ENCODE peak calls at places on chromosomes 2 and 18, in seven cellular contexts. G is HCT116, W is sigmoid colon, B is breast epithelium, V is fibroblast of lung, J is neural progenitor cell, N is A549. P is an unnamed sample. For H3K4me1, the result is how much of the 10 kb centered on the place peaks cover.

GRCh38 chr2:11160731-11161455 is 5.6 kb downstream of the SLC66A3 start:
- DNase-seq in W (peak), G (no peak), J (no peak), N (no peak), B (no peak), V (no peak), P (no peak)

GRCh38 chr2:53448591-53448990 is 319.0 kb upstream of the CHAC2 start:
- DNase-seq in B (no peak), N (no peak), J (no peak), W (no peak), G (no peak), V (peak), P (no peak)

GRCh38 chr18:8705941-8706544 is 687 bp downstream of the MTCL1 start:
- DNase-seq in V (no peak), J (peak), W (peak), G (no peak), N (no peak), B (no peak), P (no peak)

GRCh38 chr18:26618130-26618529 is 69.8 kb upstream of the KCTD1 start:
- DNase-seq in V (peak), W (no peak), B (no peak), J (no peak), G (no peak), N (no peak), P (no peak)

GRCh38 chr18:35076556-35076955 is 35.3 kb downstream of the MAPRE2 start:
- DNase-seq in G (no peak), J (no peak), V (peak), N (no peak), B (no peak), W (no peak), P (no peak)

GRCh38 chr2:10614940-10615339 is 74.8 kb downstream of the NOL10 start:
- DNase-seq in N (no peak), G (no peak), J (no peak), B (no peak), V (peak), W (no peak), P (no peak)

GRCh38 chr18:45402485-45403056 is 212.7 kb upstream of the SLC14A2 start:
- DNase-seq in N (no peak), W (no peak), V (peak), G (no peak), B (no peak), J (no peak), P (no peak)

GRCh38 chr2:166106431-166107015 is 21.3 kb downstream of the SCN1A start:
- DNase-seq in J (peak), V (no peak), N (no peak), W (no peak), G (no peak), B (no peak), P (no peak)

GRCh38 chr2:71905205-71905604 is 242.5 kb downstream of the CYP26B1 start:
- DNase-seq in V (peak), N (no peak), B (no peak), J (no peak), G (no peak), W (no peak), P (no peak)

GRCh38 chr2:237889811-237890210 is 30.4 kb downstream of the RAMP1 start:
- DNase-seq in N (no peak), J (no peak), G (no peak), B (no peak), V (no peak), W (peak), P (no peak)

GRCh38 chr2:218694405-218695145 is 16.1 kb upstream of the TTLL4 start:
- DNase-seq in W (no peak), N (no peak), V (peak), J (peak), G (no peak), B (no peak), P (no peak)

GRCh38 chr2:70904371-70905216 is 31.1 kb upstream of the ATP6V1B1 start:
- DNase-seq in J (peak), B (no peak), V (no peak), N (no peak), G (no peak), W (no peak), P (no peak)

GRCh38 chr2:37164757-37165156 is 8.0 kb upstream of the EIF2AK2 start:
- DNase-seq in N (no peak), J (no peak), W (no peak), G (no peak), V (no peak), B (no peak), P (no peak)

GRCh38 chr18:34028341-34028740 is 196.4 kb downstream of the NOL4 start:
- DNase-seq in W (no peak), J (no peak), B (no peak), V (peak), N (no peak), G (no peak), P (no peak)

GRCh38 chr2:217666338-217666737 is 336.5 kb downstream of the TNS1 start:
- DNase-seq in B (no peak), J (no peak), V (peak), N (no peak), G (no peak), W (no peak), P (no peak)

GRCh38 chr2:116680537-116680936 is 1134.0 kb upstream of the DDX18 start:
- DNase-seq in B (no peak), N (no peak), V (no peak), G (no peak), W (no peak), J (no peak), P (no peak)

GRCh38 chr2:16665746-16666452 is at the start of gene CYRIA:
- DNase-seq in B (no peak), J (peak), G (no peak), N (peak), V (peak), W (peak), P (no peak)

GRCh38 chr2:74849228-74849892 is 15.4 kb downstream of the HK2 start:
- DNase-seq in B (no peak), N (no peak), J (peak), G (no peak), W (no peak), V (peak), P (no peak)

GRCh38 chr2:128444816-128445532 is 126.3 kb upstream of the HS6ST1 start:
- DNase-seq in G (no peak), B (no peak), W (no peak), V (no peak), N (no peak), J (no peak), P (no peak)

GRCh38 chr2:105308785-105309540 is 20.6 kb downstream of the TGFBRAP1 start:
- DNase-seq in G (no peak), V (no peak), J (no peak), W (no peak), N (no peak), B (no peak), P (no peak)

GRCh38 chr2:189580662-189581353 is at the start of gene SLC40A1:
- DNase-seq in G (no peak), W (peak), B (peak), N (peak), V (peak), J (peak), P (no peak)

GRCh38 chr2:48358982-48359381 is 171.0 kb upstream of the STON1 start:
- DNase-seq in J (no peak), V (no peak), G (no peak), W (no peak), N (no peak), B (no peak), P (no peak)

GRCh38 chr2:48362515-48362914 is 167.4 kb upstream of the STON1 start:
- DNase-seq in J (no peak), W (no peak), N (no peak), G (no peak), B (no peak), V (no peak), P (no peak)

GRCh38 chr2:48357351-48357750 is 172.6 kb upstream of the STON1 start:
- DNase-seq in J (no peak), G (no peak), V (no peak), W (no peak), N (no peak), B (no peak), P (no peak)

GRCh38 chr2:48355494-48355893 is 174.5 kb upstream of the STON1 start:
- DNase-seq in N (no peak), G (no peak), B (no peak), W (no peak), V (no peak), J (no peak), P (no peak)

GRCh38 chr2:48356701-48357322 is 173.1 kb upstream of the STON1 start:
- DNase-seq in G (no peak), W (no peak), V (peak), N (no peak), B (no peak), J (no peak), P (no peak)
- H3K4me1 ChIP-seq in G (under half), W (under half), V (under half), N (under half), B (under half), J (under half), P (under half)

GRCh38 chr2:120399889-120400240 is 53.9 kb downstream of the INHBB start:
- DNase-seq in W (no peak), B (peak), V (no peak), N (no peak), J (no peak), G (no peak), P (no peak)

GRCh38 chr2:120397362-120397811 is 51.5 kb downstream of the INHBB start:
- DNase-seq in B (peak), V (peak), W (no peak), J (no peak), N (peak), G (no peak), P (no peak)

GRCh38 chr2:120398051-120398960 is 52.4 kb downstream of the INHBB start:
- DNase-seq in V (peak), W (peak), B (peak), J (no peak), N (peak), G (no peak), P (no peak)

GRCh38 chr2:120400546-120400945 is 54.6 kb downstream of the INHBB start:
- DNase-seq in W (peak), V (no peak), G (no peak), J (no peak), B (peak), N (no peak), P (no peak)

GRCh38 chr2:120398961-120399888 is 53.3 kb downstream of the INHBB start:
- DNase-seq in W (peak), G (peak), J (no peak), B (peak), N (peak), V (no peak), P (no peak)
- H3K27ac ChIP-seq in W (no peak), G (no peak), J (no peak), B (peak), N (peak), V (no peak), P (no peak)

DNA sequence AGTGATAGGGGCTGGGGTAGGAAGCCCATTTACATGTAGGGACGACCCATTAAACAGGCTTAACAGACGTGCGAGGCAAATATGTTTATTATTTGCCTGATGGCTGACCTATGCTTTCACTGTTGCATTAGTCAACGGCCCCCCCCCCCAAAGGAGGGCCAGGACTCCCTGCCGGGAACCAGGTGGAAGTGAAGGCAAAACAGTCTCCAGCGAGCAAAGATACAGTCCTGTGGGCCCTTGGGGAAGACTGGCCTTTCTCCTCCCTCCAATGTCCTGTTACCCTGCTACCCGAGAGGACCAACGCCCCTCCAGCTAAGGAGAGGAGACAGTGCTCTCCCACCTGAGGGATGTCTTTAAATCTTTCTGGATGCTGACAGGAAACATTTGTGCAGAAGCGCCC is 136.1 kb upstream of the SIX3 start:
- DNase-seq in B (no peak), N (no peak), J (peak), W (no peak), G (no peak), V (no peak), P (no peak)
- H3K4me1 ChIP-seq in B (under half), N (under half), J (half or more), W (under half), G (under half), V (under half), P (under half)

GRCh38 chr2:42794271-42795046 is 2.1 kb upstream of the HAAO start:
- DNase-seq in B (no peak), W (no peak), N (peak), V (no peak), G (no peak), J (peak), P (no peak)

GRCh38 chr2:42792583-42793313 is at the start of gene HAAO:
- DNase-seq in W (peak), J (peak), B (no peak), G (no peak), N (no peak), V (no peak), P (no peak)

GRCh38 chr2:42792087-42792582 is 248 bp downstream of the HAAO start:
- DNase-seq in G (no peak), B (no peak), V (no peak), N (no peak), W (peak), J (no peak), P (no peak)

GRCh38 chr2:42795275-42795674 is 2.9 kb upstream of the HAAO start:
- DNase-seq in N (no peak), W (no peak), B (no peak), J (no peak), G (no peak), V (no peak), P (no peak)

GRCh38 chr2:42793314-42794270 is 1.2 kb upstream of the HAAO start:
- DNase-seq in G (no peak), N (no peak), B (no peak), W (no peak), J (peak), V (no peak), P (no peak)
- H3K27ac ChIP-seq in G (no peak), N (no peak), B (peak), W (peak), J (no peak), V (no peak), P (no peak)

GRCh38 chr18:55420665-55420964 is 167.4 kb downstream of the TCF4 start:
- DNase-seq in B (no peak), G (no peak), J (no peak), V (no peak), N (no peak), W (no peak), P (no peak)

GRCh38 chr18:55416791-55417190 is 171.2 kb downstream of the TCF4 start:
- DNase-seq in N (no peak), V (peak), J (no peak), B (no peak), W (no peak), G (no peak), P (no peak)

GRCh38 chr18:55419132-55419938 is 168.7 kb downstream of the TCF4 start:
- DNase-seq in G (no peak), J (peak), N (no peak), B (no peak), W (no peak), V (peak), P (no peak)

GRCh38 chr18:55419939-55420664 is 167.9 kb downstream of the TCF4 start:
- DNase-seq in N (no peak), B (no peak), V (peak), J (peak), W (no peak), G (no peak), P (no peak)

GRCh38 chr18:55418439-55418838 is 169.6 kb downstream of the TCF4 start:
- DNase-seq in G (no peak), J (no peak), V (no peak), B (no peak), W (no peak), N (no peak), P (no peak)
- H3K4me1 ChIP-seq in G (under half), J (half or more), V (under half), B (under half), W (under half), N (under half), P (under half)

GRCh38 chr18:3256693-3257626 is 5.0 kb upstream of the MYL12B start:
- DNase-seq in W (no peak), J (no peak), G (no peak), V (peak), N (no peak), B (no peak), P (no peak)

GRCh38 chr18:3255611-3256165 is 6.2 kb upstream of the MYL12B start:
- DNase-seq in W (no peak), V (no peak), B (no peak), N (no peak), G (no peak), J (no peak), P (no peak)

GRCh38 chr18:3254725-3255124 is 7.1 kb downstream of the MYL12A start:
- DNase-seq in V (no peak), B (no peak), W (no peak), N (no peak), G (no peak), J (no peak), P (no peak)

GRCh38 chr18:3261035-3261392 is 919 bp upstream of the MYL12B start:
- DNase-seq in J (no peak), N (no peak), B (no peak), G (no peak), V (no peak), W (no peak), P (no peak)

GRCh38 chr18:3257627-3258120 is 4.3 kb upstream of the MYL12B start:
- DNase-seq in B (no peak), G (no peak), V (no peak), N (no peak), J (no peak), W (no peak), P (no peak)
- H3K27ac ChIP-seq in B (peak), G (no peak), V (peak), N (no peak), J (no peak), W (peak), P (no peak)

GRCh38 chr18:24992491-24992890 is 359.5 kb downstream of the ZNF521 start:
- DNase-seq in V (peak), J (no peak), N (no peak), W (no peak), G (no peak), B (no peak), P (no peak)
- H3K4me1 ChIP-seq in V (under half), J (under half), N (under half), W (under half), G (under half), B (under half), P (under half)

GRCh38 chr18:25080988-25081387 is 271.0 kb downstream of the ZNF521 start:
- DNase-seq in G (no peak), N (no peak), W (no peak), B (no peak), J (no peak), V (no peak), P (no peak)

GRCh38 chr18:25075793-25076192 is 276.2 kb downstream of the ZNF521 start:
- DNase-seq in W (no peak), V (peak), J (no peak), G (no peak), N (no peak), B (no peak), P (no peak)

GRCh38 chr18:25074925-25075693 is 276.9 kb downstream of the ZNF521 start:
- DNase-seq in V (no peak), G (no peak), W (no peak), B (no peak), N (no peak), J (peak), P (no peak)

GRCh38 chr18:25077933-25078707 is 273.8 kb downstream of the ZNF521 start:
- DNase-seq in B (no peak), J (peak), G (no peak), N (no peak), W (no peak), V (no peak), P (no peak)

GRCh38 chr18:25076980-25077780 is 274.8 kb downstream of the ZNF521 start:
- DNase-seq in W (no peak), B (no peak), J (peak), G (no peak), N (no peak), V (no peak), P (no peak)
- H3K27ac ChIP-seq in W (no peak), B (no peak), J (peak), G (no peak), N (no peak), V (no peak), P (no peak)